ENCODE peak calls at places on chromosomes 1 and 21, in ten cellular contexts. E is left ventricle myocardium inferior, W is GM06990, Q is cardiac muscle cell, L is ovary, X is astrocyte, Y is kidney epithelial cell, J is upper lobe of left lung, V is fibroblast of lung, C is RWPE2. O is an unnamed sample. For H3K27me3 and H3K36me3, the result is how much of the 10 kb centered on the place peaks cover.

GRCh38 chr21:17795084-17796036 is 23.8 kb downstream of the C21orf91 start:
- DNase-seq in E (no peak), W (no peak), Q (no peak), L (no peak), X (no peak), Y (no peak), J (no peak), V (no peak), C (no peak), O (no peak)

GRCh38 chr1:214019499-214019898 is 31.7 kb downstream of the PROX1 start:
- DNase-seq in E (no peak), W (no peak), Q (no peak), L (no peak), X (no peak), Y (no peak), J (peak), V (no peak), C (no peak), O (no peak)

GRCh38 chr1:114026797-114027196 is 47.5 kb downstream of the OLFML3 start:
- DNase-seq in E (no peak), W (no peak), Q (no peak), L (no peak), X (no peak), Y (no peak), J (no peak), V (no peak), C (no peak), O (peak)

GRCh38 chr1:22711591-22712501 is 1.2 kb downstream of the EPHB2 start:
- DNase-seq in E (no peak), W (no peak), Q (peak), L (no peak), X (peak), Y (no peak), J (peak), V (peak), C (no peak), O (no peak)

GRCh38 chr1:93354749-93355148 is 9.0 kb downstream of the DR1 start:
- DNase-seq in E (no peak), W (no peak), Q (no peak), L (no peak), X (no peak), Y (no peak), J (no peak), V (no peak), C (no peak), O (no peak)

GRCh38 chr1:192565946-192566345 is 9.6 kb upstream of the RGS1 start:
- DNase-seq in E (no peak), W (no peak), Q (no peak), L (no peak), X (no peak), Y (no peak), J (no peak), V (no peak), C (no peak), O (no peak)

GRCh38 chr1:162709870-162710269 is 77.6 kb downstream of the DDR2 start:
- DNase-seq in E (no peak), W (no peak), Q (no peak), L (no peak), X (no peak), Y (no peak), J (no peak), V (no peak), C (no peak), O (no peak)

GRCh38 chr1:82387070-82387366 is 586.3 kb downstream of the ADGRL2 start:
- DNase-seq in E (no peak), W (no peak), Q (no peak), L (no peak), X (no peak), Y (no peak), J (no peak), V (no peak), C (no peak), O (no peak)

GRCh38 chr1:211469938-211470529 is 21.9 kb downstream of the RD3 start:
- DNase-seq in E (peak), W (peak), Q (peak), L (peak), X (peak), Y (peak), J (peak), V (peak), C (no peak), O (peak)

GRCh38 chr1:201711101-201711597 is 117.8 kb upstream of the IPO9 start:
- DNase-seq in E (no peak), W (no peak), Q (no peak), L (no peak), X (no peak), Y (no peak), J (no peak), V (no peak), C (no peak), O (no peak)

GRCh38 chr1:32878183-32878582 is 7.5 kb upstream of the FNDC5 start:
- DNase-seq in E (no peak), W (no peak), Q (no peak), L (no peak), X (no peak), Y (peak), J (no peak), V (no peak), C (no peak), O (peak)

GRCh38 chr1:184075040-184076029 is 23.8 kb downstream of the TSEN15 start:
- DNase-seq in E (no peak), W (peak), Q (peak), L (peak), X (peak), Y (no peak), J (no peak), V (peak), C (no peak), O (peak)

GRCh38 chr1:65717815-65718454 is 74.8 kb upstream of the PDE4B start:
- DNase-seq in E (no peak), W (no peak), Q (no peak), L (no peak), X (peak), Y (no peak), J (no peak), V (peak), C (no peak), O (peak)

GRCh38 chr1:161013104-161013590 is 7.8 kb downstream of the F11R start:
- DNase-seq in E (no peak), W (peak), Q (no peak), L (no peak), X (no peak), Y (no peak), J (no peak), V (no peak), C (no peak), O (no peak)

DNA sequence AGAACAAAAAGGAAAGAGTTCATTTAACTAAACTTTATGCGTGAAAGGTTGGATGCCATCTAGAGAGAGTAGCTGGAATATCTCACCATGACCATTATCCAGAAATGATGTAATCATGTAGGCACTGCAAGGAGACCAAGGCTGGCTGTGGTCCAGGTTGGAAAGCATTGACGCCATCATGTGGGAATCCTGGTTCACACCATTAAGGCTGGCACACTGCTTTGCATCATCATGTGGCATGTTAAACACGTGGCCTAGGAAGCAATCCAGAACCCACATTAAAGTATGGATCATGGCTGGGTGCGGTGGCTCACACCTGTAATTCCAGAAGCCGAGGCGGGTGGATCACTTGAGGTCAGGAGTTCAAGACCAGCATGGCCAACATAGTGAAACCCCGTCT is 4.3 kb downstream of the ADAMTS1 start:
- DNase-seq in E (peak), W (no peak), Q (no peak), L (peak), X (peak), Y (no peak), J (no peak), V (peak), C (no peak), O (peak)
- H3K27me3 ChIP-seq in E (under half), W (under half), Q (under half), L (under half), X (under half), Y (under half), J (under half), V (under half), C (under half), O (under half)

GRCh38 chr1:40711465-40712404 is 20.2 kb downstream of the NFYC start:
- DNase-seq in E (no peak), W (no peak), Q (peak), L (no peak), X (peak), Y (peak), J (no peak), V (peak), C (peak), O (peak)

GRCh38 chr1:40710581-40711315 is 19.2 kb downstream of the NFYC start:
- DNase-seq in E (no peak), W (no peak), Q (peak), L (no peak), X (peak), Y (no peak), J (no peak), V (no peak), C (no peak), O (no peak)

GRCh38 chr1:40712997-40713396 is 21.5 kb downstream of the NFYC start:
- DNase-seq in E (no peak), W (peak), Q (no peak), L (no peak), X (no peak), Y (no peak), J (no peak), V (no peak), C (no peak), O (no peak)

GRCh38 chr1:40709802-40710278 is 18.3 kb downstream of the NFYC start:
- DNase-seq in E (no peak), W (no peak), Q (no peak), L (no peak), X (no peak), Y (no peak), J (no peak), V (no peak), C (no peak), O (no peak)

DNA sequence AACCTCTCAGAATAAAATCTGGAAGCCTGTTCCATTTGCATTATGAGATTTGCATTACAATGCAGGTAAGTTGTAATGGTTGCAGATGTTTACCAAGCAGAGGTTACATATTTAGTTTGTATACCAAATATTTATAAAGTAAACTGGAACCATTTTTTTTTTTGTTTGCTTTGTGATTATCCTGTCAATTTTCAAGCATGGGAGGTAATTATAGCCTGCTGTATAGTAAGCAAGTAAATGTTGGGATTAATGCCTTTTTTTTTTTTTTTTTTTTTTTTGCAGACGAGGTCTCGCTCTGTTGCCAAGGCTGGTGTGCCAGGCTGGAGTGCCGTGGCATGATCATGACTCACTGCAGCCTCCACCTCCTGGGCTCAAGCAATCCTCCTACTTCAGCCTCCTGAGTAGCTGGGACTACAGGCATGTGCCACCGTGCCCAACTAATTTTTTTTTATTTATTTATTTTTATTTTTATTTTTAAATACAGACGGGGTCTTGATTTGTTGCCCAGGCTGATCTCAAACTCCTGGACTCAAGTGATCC is 21.0 kb downstream of the NFYC start:
- DNase-seq in E (no peak), W (no peak), Q (no peak), L (no peak), X (no peak), Y (no peak), J (no peak), V (no peak), C (no peak), O (no peak)
- H3K36me3 ChIP-seq in E (under half), W (under half), Q (under half), L (under half), X (under half), Y (under half), J (under half), V (under half), C (under half), O (under half)

GRCh38 chr1:155174334-155175280 is 958 bp downstream of the TRIM46 start:
- DNase-seq in E (no peak), W (no peak), Q (no peak), L (no peak), X (no peak), Y (no peak), J (peak), V (peak), C (no peak), O (no peak)

GRCh38 chr1:155175281-155175926 is 1.8 kb downstream of the TRIM46 start:
- DNase-seq in E (no peak), W (no peak), Q (no peak), L (no peak), X (no peak), Y (no peak), J (peak), V (no peak), C (no peak), O (no peak)

GRCh38 chr1:155177192-155177917 is 3.7 kb downstream of the TRIM46 start:
- DNase-seq in E (no peak), W (no peak), Q (no peak), L (no peak), X (no peak), Y (no peak), J (no peak), V (no peak), C (no peak), O (no peak)

GRCh38 chr1:155176544-155177071 is 3.0 kb downstream of the TRIM46 start:
- DNase-seq in E (peak), W (no peak), Q (peak), L (peak), X (no peak), Y (no peak), J (peak), V (peak), C (no peak), O (peak)

GRCh38 chr1:155175927-155176371 is 2.3 kb downstream of the TRIM46 start:
- DNase-seq in E (no peak), W (no peak), Q (no peak), L (no peak), X (no peak), Y (no peak), J (peak), V (no peak), C (no peak), O (no peak)
- H3K4me3 ChIP-seq in E (no peak), W (no peak), Q (no peak), L (no peak), X (no peak), Y (no peak), J (no peak), V (no peak), C (no peak), O (no peak)

DNA sequence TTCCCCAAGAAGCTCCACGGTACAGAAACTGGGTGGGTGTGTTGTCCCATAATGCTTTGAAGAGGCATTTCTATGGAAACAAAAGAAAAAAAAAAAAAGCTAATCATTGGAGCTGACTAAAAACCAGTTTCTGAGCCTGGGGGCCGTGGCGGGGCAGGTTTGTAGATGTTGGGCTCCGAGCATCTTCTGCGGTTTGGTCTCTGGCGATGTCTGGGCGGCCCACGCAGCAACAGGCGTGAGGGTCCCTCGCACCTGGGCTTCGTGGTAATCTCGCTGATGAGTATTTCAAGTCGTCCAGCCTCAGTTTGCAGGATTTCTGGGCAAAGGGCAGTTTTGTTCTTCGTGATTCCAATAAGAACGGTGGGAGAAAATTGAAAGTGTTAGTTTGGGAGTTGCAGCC is 6.8 kb downstream of the TP73 start:
- DNase-seq in E (peak), W (no peak), Q (no peak), L (no peak), X (no peak), Y (no peak), J (no peak), V (no peak), C (no peak), O (no peak)
- H3K27me3 ChIP-seq in E (half or more), W (under half), Q (half or more), L (under half), X (half or more), Y (under half), J (under half), V (under half), C (under half), O (under half)

GRCh38 chr1:224430511-224431113 is 4.0 kb downstream of the WDR26 start:
- DNase-seq in E (no peak), W (peak), Q (no peak), L (no peak), X (peak), Y (no peak), J (no peak), V (peak), C (no peak), O (peak)

GRCh38 chr1:224427346-224427745 is 7.3 kb downstream of the WDR26 start:
- DNase-seq in E (no peak), W (no peak), Q (no peak), L (no peak), X (peak), Y (no peak), J (no peak), V (peak), C (no peak), O (peak)

GRCh38 chr1:224431726-224432125 is 2.9 kb downstream of the WDR26 start:
- DNase-seq in E (no peak), W (no peak), Q (no peak), L (no peak), X (no peak), Y (no peak), J (no peak), V (no peak), C (no peak), O (no peak)

GRCh38 chr1:224432141-224432540 is 2.5 kb downstream of the WDR26 start:
- DNase-seq in E (no peak), W (no peak), Q (no peak), L (no peak), X (no peak), Y (no peak), J (no peak), V (peak), C (no peak), O (no peak)

DNA sequence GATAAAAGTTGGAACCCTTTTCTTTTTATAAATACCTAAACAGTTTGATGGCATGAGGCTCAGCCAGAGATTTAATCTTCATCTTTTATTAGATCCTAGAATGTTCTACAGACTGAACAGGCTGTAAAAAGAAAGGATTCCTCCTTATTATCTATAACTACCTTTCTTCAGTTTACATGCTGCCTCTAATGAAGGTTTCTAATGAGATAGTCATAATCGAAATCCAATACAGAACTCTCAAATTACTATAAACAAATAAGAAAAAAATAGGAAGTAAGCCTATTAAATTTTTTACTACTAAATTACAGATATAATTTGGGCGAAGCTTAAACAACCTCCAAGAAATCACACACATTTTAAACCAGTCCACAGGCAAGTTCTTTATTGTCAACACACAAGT is 5.0 kb downstream of the WDR26 start:
- DNase-seq in E (no peak), W (no peak), Q (no peak), L (no peak), X (no peak), Y (no peak), J (no peak), V (no peak), C (no peak), O (no peak)
- H3K36me3 ChIP-seq in E (under half), W (under half), Q (under half), L (under half), X (under half), Y (under half), J (under half), V (under half), C (under half), O (under half)

GRCh38 chr1:171644805-171645483 is 7.5 kb downstream of the MYOC start:
- DNase-seq in E (peak), W (peak), Q (peak), L (peak), X (peak), Y (peak), J (peak), V (peak), C (no peak), O (peak)

GRCh38 chr1:171641076-171641864 is 11.2 kb downstream of the MYOC start:
- DNase-seq in E (no peak), W (no peak), Q (peak), L (no peak), X (no peak), Y (no peak), J (no peak), V (no peak), C (no peak), O (no peak)

GRCh38 chr1:171643156-171643555 is 9.3 kb downstream of the MYOC start:
- DNase-seq in E (no peak), W (no peak), Q (no peak), L (no peak), X (no peak), Y (no peak), J (no peak), V (no peak), C (no peak), O (no peak)

GRCh38 chr1:171642197-171642596 is 10.3 kb downstream of the MYOC start:
- DNase-seq in E (no peak), W (no peak), Q (no peak), L (no peak), X (no peak), Y (no peak), J (no peak), V (no peak), C (no peak), O (no peak)

GRCh38 chr1:171645553-171646336 is 6.7 kb downstream of the MYOC start:
- DNase-seq in E (peak), W (no peak), Q (no peak), L (peak), X (peak), Y (no peak), J (no peak), V (peak), C (no peak), O (no peak)
- H3K4me3 ChIP-seq in E (peak), W (no peak), Q (no peak), L (no peak), X (no peak), Y (no peak), J (no peak), V (no peak), C (no peak), O (no peak)